ENCODE peak calls at places on chromosome 3, in nine cellular contexts. U, E, D, M, Q, G, J, Y and B are unnamed samples.

GRCh38 chr3:112894258-112894657 is 47.6 kb upstream of the CD200R1L start:
- DNase-seq in U (no peak), E (peak), D (no peak), M (no peak), Q (no peak), G (no peak), J (no peak), Y (no peak), B (peak)

GRCh38 chr3:52393959-52394670 is 50.8 kb downstream of the SEMA3G start:
- DNase-seq in U (no peak), E (no peak), D (no peak), M (no peak), Q (no peak), G (no peak), J (no peak), Y (no peak), B (no peak)

GRCh38 chr3:15926866-15927265 is 129.1 kb upstream of the ANKRD28 start:
- DNase-seq in U (no peak), E (no peak), D (no peak), M (no peak), Q (no peak), G (no peak), J (no peak), Y (no peak), B (no peak)

GRCh38 chr3:116877968-116878367 is 168.4 kb downstream of the TUSC7 start:
- DNase-seq in U (no peak), E (no peak), D (no peak), M (no peak), Q (no peak), G (no peak), J (no peak), Y (no peak), B (no peak)

GRCh38 chr3:131564812-131565211 is 62.0 kb upstream of the MRPL3 start:
- DNase-seq in U (no peak), E (no peak), D (no peak), M (no peak), Q (no peak), G (no peak), J (no peak), Y (no peak), B (no peak)

GRCh38 chr3:114093596-114093995 is 37.1 kb downstream of the QTRT2 start:
- DNase-seq in U (peak), E (no peak), D (no peak), M (no peak), Q (no peak), G (no peak), J (no peak), Y (no peak), B (no peak)

GRCh38 chr3:171457263-171458055 is 2.7 kb downstream of the TNIK start:
- DNase-seq in U (no peak), E (no peak), D (no peak), M (no peak), Q (no peak), G (no peak), J (peak), Y (no peak), B (no peak)

GRCh38 chr3:169661567-169662214 is 1.8 kb downstream of the MECOM start:
- DNase-seq in U (peak), E (no peak), D (no peak), M (peak), Q (no peak), G (no peak), J (no peak), Y (no peak), B (no peak)

GRCh38 chr3:196609815-196610515 is 29.5 kb upstream of the NRROS start:
- DNase-seq in U (no peak), E (no peak), D (no peak), M (no peak), Q (no peak), G (no peak), J (peak), Y (no peak), B (no peak)

GRCh38 chr3:8438507-8439079 is 63.0 kb upstream of the LMCD1 start:
- DNase-seq in U (no peak), E (no peak), D (no peak), M (no peak), Q (no peak), G (no peak), J (no peak), Y (no peak), B (no peak)

GRCh38 chr3:168467085-168467714 is 371.5 kb upstream of the GOLIM4 start:
- DNase-seq in U (no peak), E (peak), D (no peak), M (peak), Q (no peak), G (no peak), J (no peak), Y (no peak), B (peak)

GRCh38 chr3:4741404-4742307 is 237.6 kb upstream of the BHLHE40 start:
- DNase-seq in U (peak), E (no peak), D (no peak), M (no peak), Q (no peak), G (peak), J (no peak), Y (no peak), B (no peak)

GRCh38 chr3:101184111-101184510 is 136.3 kb downstream of the IMPG2 start:
- DNase-seq in U (no peak), E (no peak), D (no peak), M (no peak), Q (no peak), G (no peak), J (no peak), Y (no peak), B (no peak)

GRCh38 chr3:172201990-172202318 is 162.6 kb downstream of the FNDC3B start:
- DNase-seq in U (no peak), E (no peak), D (no peak), M (no peak), Q (no peak), G (no peak), J (no peak), Y (no peak), B (no peak)

GRCh38 chr3:12755754-12756153 is 3.3 kb downstream of the TMEM40 start:
- DNase-seq in U (no peak), E (no peak), D (no peak), M (no peak), Q (no peak), G (no peak), J (no peak), Y (no peak), B (no peak)

GRCh38 chr3:119148493-119149180 is 2.7 kb downstream of the TEX55 start:
- DNase-seq in U (peak), E (no peak), D (no peak), M (no peak), Q (no peak), G (no peak), J (no peak), Y (no peak), B (no peak)

GRCh38 chr3:42827023-42827422 is 17.8 kb downstream of the ACKR2 start:
- DNase-seq in U (no peak), E (no peak), D (no peak), M (no peak), Q (no peak), G (no peak), J (no peak), Y (no peak), B (no peak)

GRCh38 chr3:99678023-99678422 is 39.6 kb downstream of the COL8A1 start:
- DNase-seq in U (no peak), E (no peak), D (no peak), M (no peak), Q (no peak), G (no peak), J (no peak), Y (no peak), B (no peak)

GRCh38 chr3:58116161-58116955 is 94.4 kb downstream of the DNASE1L3 start:
- DNase-seq in U (no peak), E (no peak), D (no peak), M (peak), Q (peak), G (no peak), J (peak), Y (peak), B (no peak)

GRCh38 chr3:9211155-9211950 is 38.1 kb downstream of the SRGAP3 start:
- DNase-seq in U (no peak), E (no peak), D (no peak), M (no peak), Q (no peak), G (no peak), J (no peak), Y (no peak), B (no peak)

GRCh38 chr3:76859596-76859995 is 180.3 kb upstream of the ROBO2 start:
- DNase-seq in U (no peak), E (no peak), D (no peak), M (no peak), Q (no peak), G (no peak), J (no peak), Y (no peak), B (no peak)

GRCh38 chr3:191314109-191314728 is 15.0 kb upstream of the CCDC50 start:
- DNase-seq in U (no peak), E (no peak), D (no peak), M (no peak), Q (no peak), G (no peak), J (no peak), Y (no peak), B (no peak)

GRCh38 chr3:125670945-125671344 is 75.6 kb upstream of the OSBPL11 start:
- DNase-seq in U (no peak), E (no peak), D (no peak), M (no peak), Q (no peak), G (no peak), J (no peak), Y (no peak), B (no peak)

GRCh38 chr3:31220431-31220830 is 312.3 kb upstream of the STT3B start:
- DNase-seq in U (no peak), E (no peak), D (no peak), M (no peak), Q (no peak), G (no peak), J (no peak), Y (no peak), B (no peak)

GRCh38 chr3:185640308-185640707 is 54.2 kb downstream of the SENP2 start:
- DNase-seq in U (no peak), E (no peak), D (no peak), M (no peak), Q (no peak), G (no peak), J (no peak), Y (no peak), B (no peak)

GRCh38 chr3:100810671-100811070 is 101.4 kb downstream of the TFG start:
- DNase-seq in U (no peak), E (no peak), D (no peak), M (no peak), Q (no peak), G (no peak), J (no peak), Y (no peak), B (no peak)

GRCh38 chr3:58577269-58577821 is at the start of gene FAM107A:
- DNase-seq in U (no peak), E (no peak), D (no peak), M (no peak), Q (no peak), G (no peak), J (no peak), Y (no peak), B (no peak)

GRCh38 chr3:138890555-138891187 is 55.9 kb upstream of the PIK3CB start:
- DNase-seq in U (no peak), E (no peak), D (no peak), M (peak), Q (no peak), G (no peak), J (no peak), Y (peak), B (no peak)

GRCh38 chr3:49563040-49563578 is 8.8 kb downstream of the BSN start:
- DNase-seq in U (no peak), E (no peak), D (no peak), M (no peak), Q (no peak), G (no peak), J (no peak), Y (no peak), B (no peak)